ENCODE peak calls at places on chromosomes 6 and 20, in six cellular contexts. Q is neuronal stem cell, O is mesenchymal stem cell, W is IMR-90, L is H1, J is trophoblast cell. V is an unnamed sample.

GRCh38 chr20:33124261-33124660 is 43.7 kb upstream of the BPIFA2 start:
- DNase-seq in Q (no peak), O (no peak), W (no peak), L (no peak), J (no peak), V (no peak)

GRCh38 chr6:24932832-24933231 is 2.9 kb downstream of the RIPOR2 start:
- DNase-seq in Q (no peak), O (no peak), W (no peak), L (no peak), J (peak), V (no peak)

GRCh38 chr6:155084431-155085123 is 89.5 kb downstream of the TIAM2 start:
- DNase-seq in Q (no peak), O (no peak), W (peak), L (no peak), J (peak), V (no peak)

GRCh38 chr6:63351995-63352586 is 32.3 kb upstream of the LGSN start:
- DNase-seq in Q (no peak), O (peak), W (peak), L (no peak), J (no peak), V (no peak)

GRCh38 chr6:69162811-69163210 is 527.7 kb downstream of the ADGRB3 start:
- DNase-seq in Q (no peak), O (no peak), W (no peak), L (no peak), J (no peak), V (no peak)

GRCh38 chr6:16270178-16270794 is 31.9 kb downstream of the GMPR start:
- DNase-seq in Q (no peak), O (no peak), W (no peak), L (no peak), J (no peak), V (no peak)

GRCh38 chr20:3768342-3769130 is 983 bp upstream of the ADISSP start:
- DNase-seq in Q (peak), O (peak), W (peak), L (peak), J (peak), V (peak)

GRCh38 chr6:15968519-15968918 is 160.4 kb upstream of the MYLIP start:
- DNase-seq in Q (no peak), O (no peak), W (no peak), L (no peak), J (no peak), V (no peak)

GRCh38 chr6:68640506-68640875 is 5.4 kb downstream of the ADGRB3 start:
- DNase-seq in Q (no peak), O (no peak), W (no peak), L (no peak), J (no peak), V (no peak)

GRCh38 chr20:21529863-21530262 is 16.0 kb upstream of the NKX2-2 start:
- DNase-seq in Q (no peak), O (no peak), W (no peak), L (no peak), J (no peak), V (peak)

GRCh38 chr20:58775371-58775770 is 75.3 kb downstream of the GNAS-AS1 start:
- DNase-seq in Q (no peak), O (no peak), W (no peak), L (no peak), J (no peak), V (no peak)

GRCh38 chr20:58776109-58776508 is 74.6 kb downstream of the GNAS-AS1 start:
- DNase-seq in Q (no peak), O (no peak), W (no peak), L (no peak), J (no peak), V (no peak)

GRCh38 chr20:58778774-58779173 is 71.9 kb downstream of the GNAS-AS1 start:
- DNase-seq in Q (no peak), O (no peak), W (no peak), L (no peak), J (no peak), V (no peak)

GRCh38 chr20:58774214-58774613 is 76.5 kb downstream of the GNAS-AS1 start:
- DNase-seq in Q (no peak), O (no peak), W (no peak), L (no peak), J (no peak), V (no peak)

GRCh38 chr20:58777657-58778056 is 73.0 kb downstream of the GNAS-AS1 start:
- DNase-seq in Q (no peak), O (no peak), W (no peak), L (no peak), J (no peak), V (no peak)
- H4K91ac ChIP-seq in Q (no peak), O (no peak), W (no peak), L (no peak), J (no peak), V (no peak)

DNA sequence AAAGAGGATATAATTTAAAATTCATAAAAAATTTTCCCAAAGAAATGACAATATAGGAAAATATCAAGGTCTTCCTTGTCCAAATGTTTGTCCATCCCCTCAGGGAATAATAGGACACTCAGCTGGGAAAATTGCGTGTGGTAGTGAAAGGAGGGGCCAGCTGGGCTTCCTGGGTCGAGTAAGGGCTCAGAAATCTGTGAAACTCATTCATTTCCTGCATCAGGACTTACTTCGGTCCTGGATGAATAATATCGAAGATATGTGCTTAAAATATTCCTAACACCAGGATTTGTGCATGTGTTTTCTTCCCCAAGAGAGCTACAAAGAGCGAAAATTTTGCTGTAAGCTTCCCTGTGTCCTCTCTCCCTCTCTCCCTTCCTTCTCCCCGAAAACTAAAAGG is 118.2 kb upstream of the GJE1 start:
- DNase-seq in Q (no peak), O (peak), W (peak), L (no peak), J (peak), V (no peak)
- H3K18ac ChIP-seq in Q (no peak), O (no peak), W (peak), L (no peak), J (no peak), V (no peak)

DNA sequence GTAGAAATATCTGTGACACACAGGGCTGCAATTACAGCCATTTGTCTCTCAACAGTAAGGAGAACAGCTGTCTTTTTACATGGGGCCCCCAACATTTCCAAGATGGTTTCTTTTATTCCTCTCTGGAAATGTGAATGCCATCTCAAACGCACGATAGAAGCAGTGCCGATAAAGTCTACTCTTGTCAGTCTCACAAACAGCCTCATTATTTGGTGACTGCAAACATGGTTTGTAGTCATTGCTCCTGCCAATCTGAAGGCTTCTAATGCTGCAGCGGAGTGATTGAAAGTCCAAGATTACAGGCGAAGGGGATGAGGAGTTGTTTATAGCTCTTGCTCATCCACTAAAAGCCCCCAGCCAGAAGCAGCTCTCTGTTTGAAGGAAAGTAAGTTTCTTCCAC is 657.1 kb downstream of the CBLN4 start:
- DNase-seq in Q (no peak), O (no peak), W (no peak), L (no peak), J (no peak), V (no peak)
- H4K91ac ChIP-seq in Q (no peak), O (no peak), W (no peak), L (no peak), J (no peak), V (no peak)

DNA sequence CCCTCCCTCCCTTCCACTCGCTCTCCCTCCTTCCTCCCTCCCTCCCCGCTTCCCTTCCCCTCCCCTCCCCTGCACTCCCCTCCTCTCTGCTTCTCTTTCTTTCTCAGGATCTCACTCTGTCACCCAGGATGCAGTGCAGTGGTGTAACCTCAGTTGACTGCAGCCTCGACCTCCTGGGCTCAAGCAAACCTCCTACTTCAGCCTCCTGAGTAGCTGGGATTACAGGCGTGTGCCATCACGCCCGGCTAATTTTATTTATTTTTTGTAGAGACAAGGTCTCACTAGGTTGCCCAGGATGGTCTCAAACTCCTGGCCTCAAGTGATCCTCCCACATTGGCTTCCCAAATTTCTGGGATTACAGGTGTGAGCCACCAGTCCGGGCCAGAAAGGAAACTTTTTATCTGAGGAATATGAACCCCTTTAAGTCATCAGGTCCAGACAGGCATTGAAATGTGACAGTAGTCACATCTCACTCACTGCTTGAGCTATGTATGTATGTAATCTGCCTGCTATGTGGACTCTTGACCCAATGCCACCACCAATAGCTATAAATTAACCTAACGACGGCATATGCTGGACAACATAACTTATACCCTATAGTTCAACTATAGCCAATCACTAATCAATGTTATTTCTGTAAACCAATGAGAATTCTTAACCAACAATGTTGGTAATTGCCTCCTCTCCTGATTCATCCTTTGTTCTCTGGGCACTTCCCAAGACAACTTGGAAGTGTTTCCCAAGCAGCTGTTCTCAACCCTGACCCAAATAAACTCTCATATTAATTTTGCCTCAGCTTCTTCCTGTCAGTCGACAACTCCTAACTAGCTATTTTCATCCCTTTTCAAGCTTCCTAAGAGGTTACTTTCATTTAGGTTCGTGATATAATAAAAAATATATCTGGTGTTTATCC is 23.9 kb upstream of the SERPINB1 start:
- DNase-seq in Q (no peak), O (peak), W (peak), L (no peak), J (no peak), V (no peak)
- H3K18ac ChIP-seq in Q (no peak), O (no peak), W (peak), L (peak), J (no peak), V (peak)

GRCh38 chr20:17558154-17558940 is 11.5 kb upstream of the DSTN start:
- DNase-seq in Q (no peak), O (peak), W (peak), L (peak), J (peak), V (peak)

GRCh38 chr20:17557675-17558006 is 12.2 kb upstream of the DSTN start:
- DNase-seq in Q (no peak), O (peak), W (peak), L (no peak), J (peak), V (no peak)

GRCh38 chr20:17559338-17559737 is 10.5 kb upstream of the DSTN start:
- DNase-seq in Q (no peak), O (no peak), W (no peak), L (peak), J (peak), V (no peak)

GRCh38 chr20:17560344-17561074 is 9.4 kb upstream of the DSTN start:
- DNase-seq in Q (no peak), O (peak), W (no peak), L (peak), J (no peak), V (no peak)

DNA sequence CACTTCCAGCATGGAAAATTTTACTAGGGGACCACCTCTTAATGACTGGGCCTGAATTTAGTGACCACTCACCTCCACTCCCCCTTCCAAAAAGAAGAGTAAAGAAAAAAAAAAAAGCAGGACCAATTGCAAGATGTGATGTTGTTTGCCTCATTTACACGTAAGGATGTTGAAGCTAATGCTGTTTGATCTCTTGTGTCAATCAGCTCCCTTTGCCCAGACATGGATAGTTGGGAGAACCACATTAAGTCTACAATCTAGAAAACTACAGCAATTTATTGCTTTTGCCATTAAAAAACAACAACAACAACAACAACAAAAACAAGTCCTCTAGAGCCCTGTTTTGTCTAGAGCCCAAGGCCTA is 11.0 kb upstream of the DSTN start:
- DNase-seq in Q (no peak), O (no peak), W (no peak), L (no peak), J (no peak), V (no peak)
- H4K91ac ChIP-seq in Q (no peak), O (no peak), W (peak), L (no peak), J (no peak), V (no peak)

GRCh38 chr6:43053545-43054205 is at the start of gene CUL7:
- DNase-seq in Q (peak), O (peak), W (peak), L (peak), J (peak), V (peak)
- H3K18ac ChIP-seq in Q (peak), O (peak), W (peak), L (peak), J (peak), V (peak)

GRCh38 chr20:51531712-51532456 is 10.6 kb downstream of the NFATC2 start:
- DNase-seq in Q (no peak), O (no peak), W (no peak), L (no peak), J (no peak), V (no peak)
- H4K91ac ChIP-seq in Q (no peak), O (no peak), W (peak), L (no peak), J (no peak), V (no peak)